ENCODE peak calls at places on chromosomes 13 and 19, in six cellular contexts. L is astrocyte of the hippocampus; W is stimulated activated CD4-positive, alpha-beta T cell treated with anti-CD3 and anti-CD28 coated beads, Interleukin-4, amount 100 ng/mL, for 1 hour; U is globus pallidus; Q is stimulated activated CD8-positive, alpha-beta memory T cell treated with anti-CD3 and anti-CD28 coated beads, Interleukin-7, amount 100 ng/mL, for 24 hours; P is ascending aorta. Y is an unnamed sample.
A peak's percentile ranks its signal among the peaks of the same experiment; 100 is the strongest.

GRCh38 chr19:48997972-48998371 is 4.3 kb downstream of the RUVBL2 start:
- DNase-seq in L (peak; percentile 78), W (peak; percentile 50), U (no peak), Q (peak; percentile 31), P (no peak), Y (no peak)

GRCh38 chr13:109345433-109345941 is 440.9 kb downstream of the IRS2 start:
- DNase-seq in L (peak; percentile 78), W (no peak), U (no peak), Q (no peak), P (no peak), Y (no peak)

GRCh38 chr19:4083677-4084546 is 17.2 kb upstream of the ZBTB7A start:
- DNase-seq in L (no peak), W (no peak), U (no peak), Q (no peak), P (no peak), Y (no peak)

GRCh38 chr19:11480927-11481776 is at the start of gene ELAVL3:
- DNase-seq in L (no peak), W (no peak), U (peak; percentile 80), Q (no peak), P (no peak), Y (peak; percentile 63)

GRCh38 chr13:59480857-59481256 is 682.9 kb downstream of the DIAPH3 start:
- DNase-seq in L (no peak), W (no peak), U (no peak), Q (no peak), P (no peak), Y (no peak)

GRCh38 chr13:88074794-88075509 is 403.8 kb downstream of the SLITRK5 start:
- DNase-seq in L (no peak), W (no peak), U (no peak), Q (no peak), P (no peak), Y (no peak)

GRCh38 chr13:37039908-37040307 is 19.6 kb downstream of the SUPT20H start:
- DNase-seq in L (no peak), W (no peak), U (no peak), Q (no peak), P (no peak), Y (no peak)

GRCh38 chr19:58229255-58229639 is 533 bp downstream of the ZNF544 start:
- DNase-seq in L (peak; percentile 52), W (peak; percentile 14), U (peak; percentile 2), Q (no peak), P (no peak), Y (no peak)

GRCh38 chr13:85693889-85694511 is 105.2 kb downstream of the SLITRK6 start:
- DNase-seq in L (peak; percentile 3), W (no peak), U (no peak), Q (no peak), P (no peak), Y (no peak)

GRCh38 chr19:10744848-10745293 is 27.0 kb downstream of the DNM2 start:
- DNase-seq in L (no peak), W (no peak), U (no peak), Q (no peak), P (no peak), Y (no peak)

GRCh38 chr13:77360032-77360431 is 33.1 kb upstream of the MYCBP2 start:
- DNase-seq in L (no peak), W (no peak), U (no peak), Q (no peak), P (no peak), Y (no peak)

GRCh38 chr19:55353803-55354697 is 469 bp downstream of the COX6B2 start:
- DNase-seq in L (peak; percentile 80), W (peak; percentile 65), U (peak; percentile 8), Q (no peak), P (no peak), Y (no peak)

GRCh38 chr13:84542348-84542747 is 660.1 kb upstream of the SLITRK1 start:
- DNase-seq in L (no peak), W (no peak), U (no peak), Q (no peak), P (no peak), Y (no peak)

GRCh38 chr13:98533912-98534311 is 43.0 kb downstream of the STK24 start:
- DNase-seq in L (no peak), W (no peak), U (no peak), Q (no peak), P (no peak), Y (no peak)